ENCODE peak calls at places on chromosomes 6 and 20, in seven cellular contexts. One of them, this sample, is unnamed. For H3K9me3, the result is how much of the 10 kb centered on the place peaks cover.

GRCh38 chr6:94130458-94130857 is 711.1 kb upstream of the EPHA7 start:
- DNase-seq in OCI-LY7: no peak
- DNase-seq in sigmoid colon: no peak
- DNase-seq in mammary epithelial cell: no peak
- DNase-seq in endodermal cell: peak
- DNase-seq in CD8-positive, alpha-beta memory T cell: no peak
- DNase-seq in naive thymus-derived CD4-positive, alpha-beta T cell: no peak
- DNase-seq in this sample: no peak

GRCh38 chr6:7914991-7915789 is 4.6 kb upstream of the TXNDC5 start:
- DNase-seq in sigmoid colon: peak
- DNase-seq in naive thymus-derived CD4-positive, alpha-beta T cell: no peak
- DNase-seq in CD8-positive, alpha-beta memory T cell: no peak
- DNase-seq in OCI-LY7: peak
- DNase-seq in mammary epithelial cell: no peak
- DNase-seq in endodermal cell: peak
- DNase-seq in this sample: no peak

GRCh38 chr20:63316502-63316921 is 23.5 kb downstream of the COL20A1 start:
- DNase-seq in CD8-positive, alpha-beta memory T cell: peak
- DNase-seq in mammary epithelial cell: no peak
- DNase-seq in sigmoid colon: peak
- DNase-seq in endodermal cell: no peak
- DNase-seq in naive thymus-derived CD4-positive, alpha-beta T cell: no peak
- DNase-seq in OCI-LY7: no peak
- DNase-seq in this sample: no peak

GRCh38 chr6:143872211-143872610 is 7.9 kb downstream of the ZC2HC1B start:
- DNase-seq in mammary epithelial cell: no peak
- DNase-seq in OCI-LY7: no peak
- DNase-seq in CD8-positive, alpha-beta memory T cell: no peak
- DNase-seq in sigmoid colon: no peak
- DNase-seq in endodermal cell: no peak
- DNase-seq in naive thymus-derived CD4-positive, alpha-beta T cell: no peak
- DNase-seq in this sample: no peak

GRCh38 chr6:145006914-145007313 is 721.8 kb downstream of the UTRN start:
- DNase-seq in OCI-LY7: no peak
- DNase-seq in sigmoid colon: no peak
- DNase-seq in CD8-positive, alpha-beta memory T cell: no peak
- DNase-seq in endodermal cell: no peak
- DNase-seq in mammary epithelial cell: no peak
- DNase-seq in naive thymus-derived CD4-positive, alpha-beta T cell: no peak
- DNase-seq in this sample: no peak

GRCh38 chr6:35028781-35029180 is 112.4 kb downstream of the TCP11 start:
- DNase-seq in naive thymus-derived CD4-positive, alpha-beta T cell: no peak
- DNase-seq in OCI-LY7: no peak
- DNase-seq in sigmoid colon: no peak
- DNase-seq in endodermal cell: no peak
- DNase-seq in CD8-positive, alpha-beta memory T cell: no peak
- DNase-seq in mammary epithelial cell: no peak
- DNase-seq in this sample: no peak

GRCh38 chr6:163459536-163459935 is 45.0 kb downstream of the QKI start:
- DNase-seq in CD8-positive, alpha-beta memory T cell: no peak
- DNase-seq in endodermal cell: no peak
- DNase-seq in OCI-LY7: no peak
- DNase-seq in naive thymus-derived CD4-positive, alpha-beta T cell: no peak
- DNase-seq in mammary epithelial cell: no peak
- DNase-seq in sigmoid colon: no peak
- DNase-seq in this sample: no peak

GRCh38 chr6:73586416-73586974 is 65.7 kb upstream of the EEF1A1 start:
- DNase-seq in endodermal cell: no peak
- DNase-seq in mammary epithelial cell: no peak
- DNase-seq in OCI-LY7: no peak
- DNase-seq in naive thymus-derived CD4-positive, alpha-beta T cell: no peak
- DNase-seq in sigmoid colon: no peak
- DNase-seq in CD8-positive, alpha-beta memory T cell: no peak
- DNase-seq in this sample: no peak

GRCh38 chr20:18416478-18416877 is 50.4 kb downstream of the DZANK1 start:
- DNase-seq in mammary epithelial cell: no peak
- DNase-seq in endodermal cell: no peak
- DNase-seq in naive thymus-derived CD4-positive, alpha-beta T cell: no peak
- DNase-seq in CD8-positive, alpha-beta memory T cell: no peak
- DNase-seq in sigmoid colon: no peak
- DNase-seq in OCI-LY7: no peak
- DNase-seq in this sample: no peak

DNA sequence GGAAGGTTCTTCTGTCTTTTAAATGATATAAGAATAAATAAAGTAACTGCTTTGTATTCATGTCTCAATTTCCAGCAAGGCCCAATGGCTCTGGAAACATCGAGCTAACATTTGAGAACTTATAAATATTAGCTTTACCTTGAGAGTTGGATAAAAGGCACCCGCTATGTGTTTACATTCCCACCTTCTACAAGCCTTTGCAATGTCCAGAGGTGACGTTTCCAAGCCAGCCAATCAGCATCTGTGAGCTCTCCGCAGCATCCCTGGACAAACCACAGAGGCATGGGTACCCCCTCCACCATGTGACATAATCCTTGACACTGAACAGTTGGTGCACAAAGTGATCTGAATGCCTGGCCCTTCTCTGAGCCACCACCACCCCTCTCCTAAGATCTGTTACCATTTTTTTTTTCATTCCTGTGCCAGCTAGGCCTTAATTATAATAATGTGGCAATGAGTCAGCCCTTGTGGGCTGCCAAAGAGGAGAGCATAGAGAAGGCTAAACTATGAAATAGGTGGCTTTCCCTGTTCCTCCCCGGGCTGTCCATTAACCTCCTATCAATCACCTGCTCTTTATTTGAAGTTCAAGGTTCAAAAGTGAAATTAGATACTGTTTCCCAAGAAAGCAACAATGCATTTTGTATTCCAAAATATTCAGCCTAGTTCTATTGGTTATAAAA is 4.1 kb downstream of the CBLN4 start:
- DNase-seq in naive thymus-derived CD4-positive, alpha-beta T cell: no peak
- DNase-seq in OCI-LY7: no peak
- DNase-seq in mammary epithelial cell: no peak
- DNase-seq in CD8-positive, alpha-beta memory T cell: no peak
- DNase-seq in sigmoid colon: no peak
- DNase-seq in endodermal cell: no peak
- DNase-seq in this sample: no peak
- H3K9me3 ChIP-seq in naive thymus-derived CD4-positive, alpha-beta T cell: under half
- H3K9me3 ChIP-seq in OCI-LY7: under half
- H3K9me3 ChIP-seq in mammary epithelial cell: under half
- H3K9me3 ChIP-seq in CD8-positive, alpha-beta memory T cell: under half
- H3K9me3 ChIP-seq in sigmoid colon: under half
- H3K9me3 ChIP-seq in endodermal cell: half or more
- H3K9me3 ChIP-seq in this sample: under half

DNA sequence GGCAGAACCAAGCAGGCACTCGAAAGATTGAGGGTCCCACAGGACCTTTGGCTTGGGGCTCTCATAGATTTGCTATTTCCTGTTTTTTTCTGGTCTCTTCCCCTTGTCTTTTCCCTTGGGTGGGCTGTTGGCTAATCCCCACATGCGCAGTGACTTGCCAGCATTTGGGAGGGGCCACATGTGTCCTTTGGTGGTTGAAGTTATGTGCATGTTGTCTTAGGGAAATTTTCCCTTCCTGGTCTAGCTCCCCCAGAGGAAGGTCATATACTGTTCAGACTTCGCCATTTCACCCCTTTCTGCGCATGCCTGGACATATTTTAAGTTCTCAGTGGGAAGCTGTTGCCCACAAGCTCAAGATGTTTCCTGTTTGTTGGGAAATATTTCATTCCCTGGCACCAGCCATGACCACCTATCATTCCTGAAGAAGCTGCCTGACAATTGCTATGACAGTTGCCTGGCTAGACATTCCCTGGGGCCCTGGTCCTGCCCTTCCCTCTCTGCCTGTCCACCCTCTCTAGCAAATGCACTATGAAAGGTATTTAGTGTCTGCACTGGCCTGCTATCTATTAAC is 156.2 kb upstream of the THBS2 start:
- DNase-seq in naive thymus-derived CD4-positive, alpha-beta T cell: no peak
- DNase-seq in sigmoid colon: no peak
- DNase-seq in mammary epithelial cell: peak
- DNase-seq in OCI-LY7: no peak
- DNase-seq in CD8-positive, alpha-beta memory T cell: no peak
- DNase-seq in endodermal cell: no peak
- DNase-seq in this sample: no peak
- H3K9me3 ChIP-seq in naive thymus-derived CD4-positive, alpha-beta T cell: under half
- H3K9me3 ChIP-seq in sigmoid colon: under half
- H3K9me3 ChIP-seq in mammary epithelial cell: under half
- H3K9me3 ChIP-seq in OCI-LY7: under half
- H3K9me3 ChIP-seq in CD8-positive, alpha-beta memory T cell: under half
- H3K9me3 ChIP-seq in endodermal cell: under half
- H3K9me3 ChIP-seq in this sample: under half

GRCh38 chr20:59777814-59778575 is 155.4 kb downstream of the SYCP2 start:
- DNase-seq in sigmoid colon: peak
- DNase-seq in CD8-positive, alpha-beta memory T cell: no peak
- DNase-seq in naive thymus-derived CD4-positive, alpha-beta T cell: no peak
- DNase-seq in endodermal cell: peak
- DNase-seq in OCI-LY7: no peak
- DNase-seq in mammary epithelial cell: no peak
- DNase-seq in this sample: no peak
- H3K9me3 ChIP-seq in sigmoid colon: under half
- H3K9me3 ChIP-seq in CD8-positive, alpha-beta memory T cell: under half
- H3K9me3 ChIP-seq in naive thymus-derived CD4-positive, alpha-beta T cell: under half
- H3K9me3 ChIP-seq in endodermal cell: under half
- H3K9me3 ChIP-seq in OCI-LY7: under half
- H3K9me3 ChIP-seq in mammary epithelial cell: under half
- H3K9me3 ChIP-seq in this sample: under half

DNA sequence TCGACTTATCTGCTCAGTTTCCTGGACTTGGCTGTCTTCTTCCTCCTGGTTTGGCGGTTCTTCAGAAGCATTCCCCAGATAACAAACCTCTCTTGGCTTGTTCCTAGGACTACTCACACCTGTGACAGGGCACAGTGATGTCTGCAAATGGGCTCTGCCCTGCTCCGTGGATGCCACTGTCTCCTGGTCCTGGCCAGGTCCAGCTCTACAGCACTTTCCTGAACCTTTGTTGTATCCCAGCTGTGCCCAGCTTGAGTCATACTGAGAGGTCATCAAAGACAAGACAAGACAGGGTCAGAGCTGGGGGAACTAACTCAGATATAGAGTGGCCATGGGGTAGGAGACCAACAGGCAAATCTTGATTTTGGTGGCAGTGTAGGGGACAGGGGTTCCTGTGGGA is 102.7 kb upstream of the SLC22A23 start:
- DNase-seq in naive thymus-derived CD4-positive, alpha-beta T cell: no peak
- DNase-seq in sigmoid colon: no peak
- DNase-seq in endodermal cell: no peak
- DNase-seq in CD8-positive, alpha-beta memory T cell: no peak
- DNase-seq in OCI-LY7: no peak
- DNase-seq in mammary epithelial cell: no peak
- DNase-seq in this sample: no peak
- H3K9me3 ChIP-seq in naive thymus-derived CD4-positive, alpha-beta T cell: under half
- H3K9me3 ChIP-seq in sigmoid colon: under half
- H3K9me3 ChIP-seq in endodermal cell: under half
- H3K9me3 ChIP-seq in CD8-positive, alpha-beta memory T cell: under half
- H3K9me3 ChIP-seq in OCI-LY7: under half
- H3K9me3 ChIP-seq in mammary epithelial cell: under half
- H3K9me3 ChIP-seq in this sample: under half

GRCh38 chr6:142223938-142224337 is 76.9 kb downstream of the VTA1 start:
- DNase-seq in naive thymus-derived CD4-positive, alpha-beta T cell: no peak
- DNase-seq in mammary epithelial cell: no peak
- DNase-seq in OCI-LY7: no peak
- DNase-seq in sigmoid colon: no peak
- DNase-seq in CD8-positive, alpha-beta memory T cell: no peak
- DNase-seq in endodermal cell: no peak
- DNase-seq in this sample: no peak

GRCh38 chr6:142225552-142225951 is 76.3 kb upstream of the ADGRG6 start:
- DNase-seq in endodermal cell: no peak
- DNase-seq in CD8-positive, alpha-beta memory T cell: no peak
- DNase-seq in OCI-LY7: no peak
- DNase-seq in mammary epithelial cell: no peak
- DNase-seq in sigmoid colon: no peak
- DNase-seq in naive thymus-derived CD4-positive, alpha-beta T cell: no peak
- DNase-seq in this sample: no peak

GRCh38 chr6:142225115-142225514 is 76.7 kb upstream of the ADGRG6 start:
- DNase-seq in mammary epithelial cell: no peak
- DNase-seq in endodermal cell: no peak
- DNase-seq in naive thymus-derived CD4-positive, alpha-beta T cell: no peak
- DNase-seq in OCI-LY7: no peak
- DNase-seq in sigmoid colon: no peak
- DNase-seq in CD8-positive, alpha-beta memory T cell: no peak
- DNase-seq in this sample: no peak

GRCh38 chr6:142222022-142222421 is 75.0 kb downstream of the VTA1 start:
- DNase-seq in sigmoid colon: no peak
- DNase-seq in endodermal cell: no peak
- DNase-seq in OCI-LY7: no peak
- DNase-seq in naive thymus-derived CD4-positive, alpha-beta T cell: no peak
- DNase-seq in CD8-positive, alpha-beta memory T cell: no peak
- DNase-seq in mammary epithelial cell: no peak
- DNase-seq in this sample: no peak

GRCh38 chr6:142226731-142227130 is 75.1 kb upstream of the ADGRG6 start:
- DNase-seq in OCI-LY7: no peak
- DNase-seq in CD8-positive, alpha-beta memory T cell: no peak
- DNase-seq in mammary epithelial cell: no peak
- DNase-seq in endodermal cell: no peak
- DNase-seq in sigmoid colon: no peak
- DNase-seq in naive thymus-derived CD4-positive, alpha-beta T cell: no peak
- DNase-seq in this sample: no peak
- H3K9me3 ChIP-seq in OCI-LY7: under half
- H3K9me3 ChIP-seq in CD8-positive, alpha-beta memory T cell: under half
- H3K9me3 ChIP-seq in mammary epithelial cell: under half
- H3K9me3 ChIP-seq in endodermal cell: under half
- H3K9me3 ChIP-seq in sigmoid colon: under half
- H3K9me3 ChIP-seq in naive thymus-derived CD4-positive, alpha-beta T cell: under half
- H3K9me3 ChIP-seq in this sample: under half

GRCh38 chr20:38926142-38926933 is at the start of gene FAM83D:
- DNase-seq in endodermal cell: peak
- DNase-seq in naive thymus-derived CD4-positive, alpha-beta T cell: peak
- DNase-seq in sigmoid colon: peak
- DNase-seq in CD8-positive, alpha-beta memory T cell: peak
- DNase-seq in OCI-LY7: peak
- DNase-seq in mammary epithelial cell: peak
- DNase-seq in this sample: peak
- H3K9me3 ChIP-seq in endodermal cell: under half
- H3K9me3 ChIP-seq in naive thymus-derived CD4-positive, alpha-beta T cell: under half
- H3K9me3 ChIP-seq in sigmoid colon: under half
- H3K9me3 ChIP-seq in CD8-positive, alpha-beta memory T cell: under half
- H3K9me3 ChIP-seq in OCI-LY7: under half
- H3K9me3 ChIP-seq in mammary epithelial cell: under half
- H3K9me3 ChIP-seq in this sample: under half

GRCh38 chr20:49286689-49287551 is 9.1 kb upstream of the ZNFX1 start:
- DNase-seq in CD8-positive, alpha-beta memory T cell: no peak
- DNase-seq in sigmoid colon: no peak
- DNase-seq in endodermal cell: peak
- DNase-seq in mammary epithelial cell: no peak
- DNase-seq in naive thymus-derived CD4-positive, alpha-beta T cell: no peak
- DNase-seq in OCI-LY7: peak
- DNase-seq in this sample: no peak

GRCh38 chr20:49284818-49285217 is 7.0 kb upstream of the ZNFX1 start:
- DNase-seq in sigmoid colon: no peak
- DNase-seq in OCI-LY7: no peak
- DNase-seq in endodermal cell: no peak
- DNase-seq in mammary epithelial cell: no peak
- DNase-seq in CD8-positive, alpha-beta memory T cell: no peak
- DNase-seq in naive thymus-derived CD4-positive, alpha-beta T cell: no peak
- DNase-seq in this sample: no peak

GRCh38 chr20:49283703-49284625 is 6.1 kb upstream of the ZNFX1 start:
- DNase-seq in sigmoid colon: no peak
- DNase-seq in endodermal cell: peak
- DNase-seq in OCI-LY7: peak
- DNase-seq in naive thymus-derived CD4-positive, alpha-beta T cell: no peak
- DNase-seq in CD8-positive, alpha-beta memory T cell: no peak
- DNase-seq in mammary epithelial cell: no peak
- DNase-seq in this sample: no peak

GRCh38 chr20:49285813-49286494 is 8.1 kb upstream of the ZNFX1 start:
- DNase-seq in OCI-LY7: no peak
- DNase-seq in CD8-positive, alpha-beta memory T cell: no peak
- DNase-seq in endodermal cell: peak
- DNase-seq in mammary epithelial cell: no peak
- DNase-seq in naive thymus-derived CD4-positive, alpha-beta T cell: no peak
- DNase-seq in sigmoid colon: no peak
- DNase-seq in this sample: no peak

GRCh38 chr20:49285233-49285668 is 7.4 kb upstream of the ZNFX1 start:
- DNase-seq in endodermal cell: peak
- DNase-seq in OCI-LY7: peak
- DNase-seq in CD8-positive, alpha-beta memory T cell: no peak
- DNase-seq in naive thymus-derived CD4-positive, alpha-beta T cell: no peak
- DNase-seq in sigmoid colon: no peak
- DNase-seq in mammary epithelial cell: no peak
- DNase-seq in this sample: no peak
- H3K9me3 ChIP-seq in endodermal cell: under half
- H3K9me3 ChIP-seq in OCI-LY7: under half
- H3K9me3 ChIP-seq in CD8-positive, alpha-beta memory T cell: half or more
- H3K9me3 ChIP-seq in naive thymus-derived CD4-positive, alpha-beta T cell: half or more
- H3K9me3 ChIP-seq in sigmoid colon: under half
- H3K9me3 ChIP-seq in mammary epithelial cell: under half
- H3K9me3 ChIP-seq in this sample: half or more